ENCODE peak calls at places on chromosomes 2 and 18, in nine cellular contexts. K is Panc1; Q is stimulated activated CD8-positive, alpha-beta memory T cell treated with anti-CD3 and anti-CD28 coated beads, Interleukin-12 subunit alpha, Interleukin-12 subunit beta, amount 100 ng/mL, for 1 hour; X is AG10803; S is transverse colon; C is ACHN; I is lower leg skin; Z is mesenteric fat pad; L is AG04449. O is an unnamed sample.
A peak's percentile ranks its signal among the peaks of the same experiment; 100 is the strongest.

GRCh38 chr2:191045141-191045540 is 31.2 kb upstream of the STAT1 start:
- DNase-seq in K (no peak), Q (no peak), X (peak; percentile 60), S (no peak), C (no peak), I (no peak), Z (no peak), L (no peak), O (no peak)

GRCh38 chr2:9333591-9334171 is 89.6 kb downstream of the ITGB1BP1 start:
- DNase-seq in K (peak; percentile 55), Q (no peak), X (peak; percentile 82), S (peak; percentile 72), C (peak; percentile 88), I (peak; percentile 58), Z (no peak), L (peak; percentile 46), O (peak; percentile 12)

GRCh38 chr18:56559044-56559443 is 79.3 kb downstream of the TXNL1 start:
- DNase-seq in K (no peak), Q (no peak), X (no peak), S (no peak), C (no peak), I (no peak), Z (no peak), L (no peak), O (no peak)

GRCh38 chr2:94767336-94767735 is 103.9 kb upstream of the TEKT4 start:
- DNase-seq in K (no peak), Q (no peak), X (no peak), S (no peak), C (no peak), I (no peak), Z (no peak), L (no peak), O (no peak)

GRCh38 chr18:78900938-78901909 is 78.4 kb upstream of the SALL3 start:
- DNase-seq in K (no peak), Q (no peak), X (no peak), S (no peak), C (no peak), I (no peak), Z (peak; percentile 74), L (no peak), O (no peak)

GRCh38 chr2:224952942-224953657 is 89.2 kb downstream of the DOCK10 start:
- DNase-seq in K (no peak), Q (no peak), X (no peak), S (peak; percentile 46), C (no peak), I (no peak), Z (no peak), L (no peak), O (no peak)

GRCh38 chr2:64454316-64455030 is 511 bp downstream of the LGALSL start:
- DNase-seq in K (no peak), Q (peak; percentile 10), X (peak; percentile 15), S (peak; percentile 66), C (peak; percentile 62), I (no peak), Z (peak; percentile 92), L (no peak), O (no peak)

GRCh38 chr2:36358317-36358659 is 2.7 kb downstream of the CRIM1 start:
- DNase-seq in K (no peak), Q (no peak), X (peak; percentile 89), S (no peak), C (no peak), I (no peak), Z (no peak), L (no peak), O (no peak)

GRCh38 chr2:77387324-77387723 is 134.9 kb downstream of the LRRTM4 start:
- DNase-seq in K (no peak), Q (no peak), X (no peak), S (no peak), C (no peak), I (no peak), Z (no peak), L (no peak), O (no peak)

GRCh38 chr2:240624950-240625621 is at the start of gene GPR35:
- DNase-seq in K (no peak), Q (peak; percentile 50), X (peak; percentile 76), S (peak; percentile 58), C (no peak), I (no peak), Z (peak; percentile 89), L (peak; percentile 62), O (no peak)

GRCh38 chr18:42182728-42183700 is 228.0 kb downstream of the PIK3C3 start:
- DNase-seq in K (no peak), Q (no peak), X (peak; percentile 54), S (no peak), C (peak; percentile 38), I (no peak), Z (no peak), L (no peak), O (no peak)

GRCh38 chr2:233409286-233409991 is 55.1 kb downstream of the DGKD start:
- DNase-seq in K (no peak), Q (no peak), X (no peak), S (peak; percentile 72), C (no peak), I (no peak), Z (peak; percentile 87), L (no peak), O (no peak)

GRCh38 chr2:239549711-239550265 is 149.0 kb upstream of the HDAC4 start:
- DNase-seq in K (no peak), Q (no peak), X (no peak), S (no peak), C (no peak), I (no peak), Z (peak; percentile 57), L (no peak), O (no peak)

GRCh38 chr2:237075749-237076599 is 9.7 kb upstream of the COPS8 start:
- DNase-seq in K (no peak), Q (no peak), X (no peak), S (no peak), C (no peak), I (no peak), Z (no peak), L (no peak), O (no peak)

GRCh38 chr2:96537734-96538486 is 1.4 kb downstream of the ARID5A start:
- DNase-seq in K (no peak), Q (peak; percentile 23), X (no peak), S (no peak), C (no peak), I (no peak), Z (no peak), L (no peak), O (no peak)